ENCODE peak calls at places on chromosome 19, in six cellular contexts. I is brain pericyte, N is NB4, F is esophagus squamous epithelium, X is kidney glomerular epithelial cell, B is psoas muscle. A is an unnamed sample.

GRCh38 chr19:38228005-38228377 is 4.0 kb upstream of the DPF1 start:
- DNase-seq in I (no peak), X (no peak), F (no peak), B (no peak), N (no peak), A (no peak)

GRCh38 chr19:10338940-10339339 is 484 bp downstream of the ICAM3 start:
- DNase-seq in I (no peak), X (no peak), B (no peak), N (no peak), F (no peak), A (no peak)

GRCh38 chr19:14410054-14410774 is 8.9 kb downstream of the DDX39A start:
- DNase-seq in N (no peak), F (no peak), B (no peak), X (no peak), I (no peak), A (no peak)

GRCh38 chr19:10417598-10418280 is 2.6 kb upstream of the PDE4A start:
- DNase-seq in X (no peak), F (no peak), I (no peak), B (no peak), N (peak; percentile 56), A (no peak)

GRCh38 chr19:801030-801860 is 4.0 kb downstream of the PTBP1 start:
- DNase-seq in I (no peak), F (no peak), N (no peak), B (peak; percentile 77), X (peak; percentile 48), A (no peak)

GRCh38 chr19:2675892-2676291 is 26.6 kb downstream of the GNG7 start:
- DNase-seq in N (no peak), F (no peak), X (no peak), B (no peak), I (no peak), A (no peak)

GRCh38 chr19:14150041-14150769 is 13.8 kb upstream of the ASF1B start:
- DNase-seq in B (no peak), X (no peak), F (no peak), N (no peak), I (no peak), A (no peak)

GRCh38 chr19:35030257-35031071 is at the start of gene SCN1B:
- DNase-seq in F (no peak), I (no peak), N (peak; percentile 60), X (no peak), B (peak; percentile 92), A (no peak)

A was measured in kidney epithelial cell.